ENCODE peak calls at places on chromosomes 13 and 19, in nine cellular contexts. One of them, this sample, is unnamed.

GRCh38 chr13:30832845-30833332 is 73.2 kb upstream of the MEDAG start:
- DNase-seq in stimulated activated CD4-positive, alpha-beta T cell treated with anti-CD3 and anti-CD28 coated beads, Interleukin-15, amount 100 ng/mL, for 1 hour: no peak
- DNase-seq in GM19239: no peak
- DNase-seq in MCF 10A: peak; percentile 89
- DNase-seq in astrocyte: peak; percentile 68
- DNase-seq in lung microvascular endothelial cell: peak; percentile 71
- DNase-seq in body of pancreas: peak; percentile 96
- DNase-seq in NCI-H774: peak; percentile 51
- DNase-seq in activated effector memory CD4-positive, alpha-beta T cell treated with Interleukin-2 at 50 U/mL for 16 hours: no peak
- DNase-seq in this sample: no peak

GRCh38 chr13:46113596-46113995 is 8.8 kb upstream of the CPB2 start:
- DNase-seq in astrocyte: peak; percentile 46
- DNase-seq in body of pancreas: no peak
- DNase-seq in NCI-H774: no peak
- DNase-seq in lung microvascular endothelial cell: peak; percentile 90
- DNase-seq in MCF 10A: peak; percentile 22
- DNase-seq in GM19239: no peak
- DNase-seq in stimulated activated CD4-positive, alpha-beta T cell treated with anti-CD3 and anti-CD28 coated beads, Interleukin-15, amount 100 ng/mL, for 1 hour: no peak
- DNase-seq in activated effector memory CD4-positive, alpha-beta T cell treated with Interleukin-2 at 50 U/mL for 16 hours: no peak
- DNase-seq in this sample: no peak

GRCh38 chr19:4278926-4279529 is at the start of gene SHD:
- DNase-seq in GM19239: no peak
- DNase-seq in NCI-H774: no peak
- DNase-seq in stimulated activated CD4-positive, alpha-beta T cell treated with anti-CD3 and anti-CD28 coated beads, Interleukin-15, amount 100 ng/mL, for 1 hour: no peak
- DNase-seq in MCF 10A: no peak
- DNase-seq in activated effector memory CD4-positive, alpha-beta T cell treated with Interleukin-2 at 50 U/mL for 16 hours: no peak
- DNase-seq in astrocyte: no peak
- DNase-seq in lung microvascular endothelial cell: no peak
- DNase-seq in body of pancreas: no peak
- DNase-seq in this sample: no peak

GRCh38 chr19:45238556-45238955 is 6.7 kb downstream of the EXOC3L2 start:
- DNase-seq in stimulated activated CD4-positive, alpha-beta T cell treated with anti-CD3 and anti-CD28 coated beads, Interleukin-15, amount 100 ng/mL, for 1 hour: no peak
- DNase-seq in NCI-H774: no peak
- DNase-seq in lung microvascular endothelial cell: no peak
- DNase-seq in activated effector memory CD4-positive, alpha-beta T cell treated with Interleukin-2 at 50 U/mL for 16 hours: no peak
- DNase-seq in body of pancreas: no peak
- DNase-seq in MCF 10A: no peak
- DNase-seq in GM19239: no peak
- DNase-seq in astrocyte: no peak
- DNase-seq in this sample: no peak

GRCh38 chr19:14116918-14117578 is 514 bp downstream of the PRKACA start:
- DNase-seq in stimulated activated CD4-positive, alpha-beta T cell treated with anti-CD3 and anti-CD28 coated beads, Interleukin-15, amount 100 ng/mL, for 1 hour: no peak
- DNase-seq in MCF 10A: no peak
- DNase-seq in activated effector memory CD4-positive, alpha-beta T cell treated with Interleukin-2 at 50 U/mL for 16 hours: no peak
- DNase-seq in GM19239: no peak
- DNase-seq in body of pancreas: peak; percentile 33
- DNase-seq in astrocyte: no peak
- DNase-seq in lung microvascular endothelial cell: no peak
- DNase-seq in NCI-H774: no peak
- DNase-seq in this sample: no peak

GRCh38 chr13:46852168-46852567 is 44.7 kb downstream of the HTR2A start:
- DNase-seq in lung microvascular endothelial cell: no peak
- DNase-seq in body of pancreas: no peak
- DNase-seq in activated effector memory CD4-positive, alpha-beta T cell treated with Interleukin-2 at 50 U/mL for 16 hours: no peak
- DNase-seq in NCI-H774: no peak
- DNase-seq in stimulated activated CD4-positive, alpha-beta T cell treated with anti-CD3 and anti-CD28 coated beads, Interleukin-15, amount 100 ng/mL, for 1 hour: no peak
- DNase-seq in astrocyte: no peak
- DNase-seq in GM19239: no peak
- DNase-seq in MCF 10A: no peak
- DNase-seq in this sample: no peak

GRCh38 chr13:40812724-40813445 is 23.5 kb downstream of the SLC25A15 start:
- DNase-seq in stimulated activated CD4-positive, alpha-beta T cell treated with anti-CD3 and anti-CD28 coated beads, Interleukin-15, amount 100 ng/mL, for 1 hour: no peak
- DNase-seq in body of pancreas: peak; percentile 58
- DNase-seq in NCI-H774: no peak
- DNase-seq in activated effector memory CD4-positive, alpha-beta T cell treated with Interleukin-2 at 50 U/mL for 16 hours: no peak
- DNase-seq in lung microvascular endothelial cell: peak; percentile 26
- DNase-seq in MCF 10A: peak; percentile 10
- DNase-seq in GM19239: no peak
- DNase-seq in astrocyte: peak; percentile 17
- DNase-seq in this sample: no peak

GRCh38 chr13:39322836-39323585 is 280.0 kb downstream of the LHFPL6 start:
- DNase-seq in NCI-H774: no peak
- DNase-seq in MCF 10A: no peak
- DNase-seq in activated effector memory CD4-positive, alpha-beta T cell treated with Interleukin-2 at 50 U/mL for 16 hours: no peak
- DNase-seq in GM19239: no peak
- DNase-seq in astrocyte: no peak
- DNase-seq in lung microvascular endothelial cell: no peak
- DNase-seq in body of pancreas: no peak
- DNase-seq in stimulated activated CD4-positive, alpha-beta T cell treated with anti-CD3 and anti-CD28 coated beads, Interleukin-15, amount 100 ng/mL, for 1 hour: no peak
- DNase-seq in this sample: no peak

GRCh38 chr13:41059466-41059865 is 1.8 kb upstream of the WBP4 start:
- DNase-seq in MCF 10A: peak; percentile 24
- DNase-seq in stimulated activated CD4-positive, alpha-beta T cell treated with anti-CD3 and anti-CD28 coated beads, Interleukin-15, amount 100 ng/mL, for 1 hour: no peak
- DNase-seq in activated effector memory CD4-positive, alpha-beta T cell treated with Interleukin-2 at 50 U/mL for 16 hours: no peak
- DNase-seq in lung microvascular endothelial cell: peak; percentile 32
- DNase-seq in body of pancreas: no peak
- DNase-seq in GM19239: no peak
- DNase-seq in astrocyte: no peak
- DNase-seq in NCI-H774: no peak
- DNase-seq in this sample: no peak

GRCh38 chr19:1531587-1531986 is 7.7 kb downstream of the PLK5 start:
- DNase-seq in astrocyte: no peak
- DNase-seq in activated effector memory CD4-positive, alpha-beta T cell treated with Interleukin-2 at 50 U/mL for 16 hours: no peak
- DNase-seq in stimulated activated CD4-positive, alpha-beta T cell treated with anti-CD3 and anti-CD28 coated beads, Interleukin-15, amount 100 ng/mL, for 1 hour: no peak
- DNase-seq in MCF 10A: no peak
- DNase-seq in body of pancreas: no peak
- DNase-seq in GM19239: no peak
- DNase-seq in NCI-H774: no peak
- DNase-seq in lung microvascular endothelial cell: no peak
- DNase-seq in this sample: no peak

GRCh38 chr19:4732680-4733114 is 9.1 kb upstream of the DPP9 start:
- DNase-seq in lung microvascular endothelial cell: peak; percentile 63
- DNase-seq in GM19239: peak; percentile 73
- DNase-seq in astrocyte: no peak
- DNase-seq in stimulated activated CD4-positive, alpha-beta T cell treated with anti-CD3 and anti-CD28 coated beads, Interleukin-15, amount 100 ng/mL, for 1 hour: no peak
- DNase-seq in body of pancreas: peak; percentile 54
- DNase-seq in MCF 10A: peak; percentile 73
- DNase-seq in activated effector memory CD4-positive, alpha-beta T cell treated with Interleukin-2 at 50 U/mL for 16 hours: peak; percentile 31
- DNase-seq in NCI-H774: peak; percentile 68
- DNase-seq in this sample: peak; percentile 47

GRCh38 chr19:55213547-55213946 is 4.2 kb upstream of the PTPRH start:
- DNase-seq in activated effector memory CD4-positive, alpha-beta T cell treated with Interleukin-2 at 50 U/mL for 16 hours: no peak
- DNase-seq in astrocyte: no peak
- DNase-seq in body of pancreas: no peak
- DNase-seq in lung microvascular endothelial cell: no peak
- DNase-seq in MCF 10A: no peak
- DNase-seq in NCI-H774: no peak
- DNase-seq in GM19239: no peak
- DNase-seq in stimulated activated CD4-positive, alpha-beta T cell treated with anti-CD3 and anti-CD28 coated beads, Interleukin-15, amount 100 ng/mL, for 1 hour: no peak
- DNase-seq in this sample: no peak

GRCh38 chr19:1026189-1027019 is at the start of gene CNN2:
- DNase-seq in NCI-H774: peak; percentile 25
- DNase-seq in MCF 10A: peak; percentile 80
- DNase-seq in stimulated activated CD4-positive, alpha-beta T cell treated with anti-CD3 and anti-CD28 coated beads, Interleukin-15, amount 100 ng/mL, for 1 hour: peak; percentile 44
- DNase-seq in body of pancreas: peak; percentile 86
- DNase-seq in GM19239: no peak
- DNase-seq in lung microvascular endothelial cell: peak; percentile 79
- DNase-seq in astrocyte: peak; percentile 56
- DNase-seq in activated effector memory CD4-positive, alpha-beta T cell treated with Interleukin-2 at 50 U/mL for 16 hours: peak; percentile 53
- DNase-seq in this sample: peak; percentile 73

GRCh38 chr19:16001481-16002312 is 52.9 kb downstream of the OR10H4 start:
- DNase-seq in astrocyte: peak; percentile 10
- DNase-seq in stimulated activated CD4-positive, alpha-beta T cell treated with anti-CD3 and anti-CD28 coated beads, Interleukin-15, amount 100 ng/mL, for 1 hour: no peak
- DNase-seq in MCF 10A: peak; percentile 55
- DNase-seq in lung microvascular endothelial cell: peak; percentile 61
- DNase-seq in activated effector memory CD4-positive, alpha-beta T cell treated with Interleukin-2 at 50 U/mL for 16 hours: peak; percentile 9
- DNase-seq in GM19239: peak; percentile 62
- DNase-seq in NCI-H774: no peak
- DNase-seq in body of pancreas: peak; percentile 53
- DNase-seq in this sample: peak; percentile 40

GRCh38 chr19:49712397-49712859 is 21.5 kb downstream of the CPT1C start:
- DNase-seq in NCI-H774: no peak
- DNase-seq in GM19239: no peak
- DNase-seq in MCF 10A: peak; percentile 84
- DNase-seq in astrocyte: peak; percentile 14
- DNase-seq in activated effector memory CD4-positive, alpha-beta T cell treated with Interleukin-2 at 50 U/mL for 16 hours: no peak
- DNase-seq in stimulated activated CD4-positive, alpha-beta T cell treated with anti-CD3 and anti-CD28 coated beads, Interleukin-15, amount 100 ng/mL, for 1 hour: no peak
- DNase-seq in lung microvascular endothelial cell: peak; percentile 21
- DNase-seq in body of pancreas: peak; percentile 35
- DNase-seq in this sample: no peak

GRCh38 chr19:49570138-49570856 is 10.1 kb downstream of the NOSIP start:
- DNase-seq in MCF 10A: peak; percentile 91
- DNase-seq in astrocyte: peak; percentile 61
- DNase-seq in GM19239: peak; percentile 86
- DNase-seq in stimulated activated CD4-positive, alpha-beta T cell treated with anti-CD3 and anti-CD28 coated beads, Interleukin-15, amount 100 ng/mL, for 1 hour: no peak
- DNase-seq in activated effector memory CD4-positive, alpha-beta T cell treated with Interleukin-2 at 50 U/mL for 16 hours: no peak
- DNase-seq in lung microvascular endothelial cell: peak; percentile 88
- DNase-seq in body of pancreas: peak; percentile 75
- DNase-seq in NCI-H774: peak; percentile 62
- DNase-seq in this sample: peak; percentile 69

GRCh38 chr19:33520844-33521479 is 629 bp downstream of the PEPD start:
- DNase-seq in stimulated activated CD4-positive, alpha-beta T cell treated with anti-CD3 and anti-CD28 coated beads, Interleukin-15, amount 100 ng/mL, for 1 hour: no peak
- DNase-seq in NCI-H774: no peak
- DNase-seq in activated effector memory CD4-positive, alpha-beta T cell treated with Interleukin-2 at 50 U/mL for 16 hours: no peak
- DNase-seq in lung microvascular endothelial cell: no peak
- DNase-seq in GM19239: no peak
- DNase-seq in MCF 10A: no peak
- DNase-seq in astrocyte: no peak
- DNase-seq in body of pancreas: no peak
- DNase-seq in this sample: no peak

GRCh38 chr13:24618219-24618955 is 61.8 kb upstream of the ATP12A start:
- DNase-seq in stimulated activated CD4-positive, alpha-beta T cell treated with anti-CD3 and anti-CD28 coated beads, Interleukin-15, amount 100 ng/mL, for 1 hour: peak; percentile 18
- DNase-seq in body of pancreas: no peak
- DNase-seq in NCI-H774: no peak
- DNase-seq in astrocyte: no peak
- DNase-seq in GM19239: peak; percentile 44
- DNase-seq in activated effector memory CD4-positive, alpha-beta T cell treated with Interleukin-2 at 50 U/mL for 16 hours: peak; percentile 45
- DNase-seq in MCF 10A: no peak
- DNase-seq in lung microvascular endothelial cell: peak; percentile 25
- DNase-seq in this sample: peak; percentile 34

GRCh38 chr13:26529441-26529840 is 28.0 kb upstream of the WASF3 start:
- DNase-seq in NCI-H774: no peak
- DNase-seq in activated effector memory CD4-positive, alpha-beta T cell treated with Interleukin-2 at 50 U/mL for 16 hours: no peak
- DNase-seq in lung microvascular endothelial cell: peak; percentile 65
- DNase-seq in GM19239: peak; percentile 16
- DNase-seq in astrocyte: peak; percentile 46
- DNase-seq in body of pancreas: peak; percentile 18
- DNase-seq in stimulated activated CD4-positive, alpha-beta T cell treated with anti-CD3 and anti-CD28 coated beads, Interleukin-15, amount 100 ng/mL, for 1 hour: no peak
- DNase-seq in MCF 10A: peak; percentile 65
- DNase-seq in this sample: no peak

GRCh38 chr19:56933014-56933705 is 92.6 kb upstream of the PEG3 start:
- DNase-seq in lung microvascular endothelial cell: no peak
- DNase-seq in body of pancreas: no peak
- DNase-seq in GM19239: no peak
- DNase-seq in MCF 10A: no peak
- DNase-seq in stimulated activated CD4-positive, alpha-beta T cell treated with anti-CD3 and anti-CD28 coated beads, Interleukin-15, amount 100 ng/mL, for 1 hour: no peak
- DNase-seq in NCI-H774: no peak
- DNase-seq in astrocyte: no peak
- DNase-seq in activated effector memory CD4-positive, alpha-beta T cell treated with Interleukin-2 at 50 U/mL for 16 hours: no peak
- DNase-seq in this sample: no peak

GRCh38 chr13:75368167-75368566 is 113.8 kb downstream of the TBC1D4 start:
- DNase-seq in NCI-H774: no peak
- DNase-seq in GM19239: no peak
- DNase-seq in lung microvascular endothelial cell: peak; percentile 89
- DNase-seq in stimulated activated CD4-positive, alpha-beta T cell treated with anti-CD3 and anti-CD28 coated beads, Interleukin-15, amount 100 ng/mL, for 1 hour: no peak
- DNase-seq in body of pancreas: no peak
- DNase-seq in astrocyte: peak; percentile 96
- DNase-seq in activated effector memory CD4-positive, alpha-beta T cell treated with Interleukin-2 at 50 U/mL for 16 hours: no peak
- DNase-seq in MCF 10A: peak; percentile 70
- DNase-seq in this sample: no peak

GRCh38 chr13:68927387-68928026 is 1180.1 kb upstream of the ATXN8OS start:
- DNase-seq in body of pancreas: no peak
- DNase-seq in activated effector memory CD4-positive, alpha-beta T cell treated with Interleukin-2 at 50 U/mL for 16 hours: no peak
- DNase-seq in NCI-H774: no peak
- DNase-seq in MCF 10A: peak; percentile 62
- DNase-seq in stimulated activated CD4-positive, alpha-beta T cell treated with anti-CD3 and anti-CD28 coated beads, Interleukin-15, amount 100 ng/mL, for 1 hour: no peak
- DNase-seq in lung microvascular endothelial cell: no peak
- DNase-seq in astrocyte: peak; percentile 14
- DNase-seq in GM19239: no peak
- DNase-seq in this sample: no peak

GRCh38 chr19:19580417-19580816 is 38.1 kb downstream of the PBX4 start:
- DNase-seq in stimulated activated CD4-positive, alpha-beta T cell treated with anti-CD3 and anti-CD28 coated beads, Interleukin-15, amount 100 ng/mL, for 1 hour: no peak
- DNase-seq in lung microvascular endothelial cell: no peak
- DNase-seq in GM19239: no peak
- DNase-seq in NCI-H774: no peak
- DNase-seq in body of pancreas: no peak
- DNase-seq in MCF 10A: no peak
- DNase-seq in astrocyte: no peak
- DNase-seq in activated effector memory CD4-positive, alpha-beta T cell treated with Interleukin-2 at 50 U/mL for 16 hours: no peak
- DNase-seq in this sample: no peak

GRCh38 chr13:75101997-75102720 is 379.8 kb downstream of the TBC1D4 start:
- DNase-seq in lung microvascular endothelial cell: peak; percentile 2
- DNase-seq in MCF 10A: peak; percentile 19
- DNase-seq in body of pancreas: no peak
- DNase-seq in GM19239: no peak
- DNase-seq in stimulated activated CD4-positive, alpha-beta T cell treated with anti-CD3 and anti-CD28 coated beads, Interleukin-15, amount 100 ng/mL, for 1 hour: no peak
- DNase-seq in NCI-H774: no peak
- DNase-seq in activated effector memory CD4-positive, alpha-beta T cell treated with Interleukin-2 at 50 U/mL for 16 hours: no peak
- DNase-seq in astrocyte: peak; percentile 61
- DNase-seq in this sample: no peak

GRCh38 chr19:51807111-51807701 is 12.2 kb downstream of the FPR3 start:
- DNase-seq in NCI-H774: no peak
- DNase-seq in lung microvascular endothelial cell: peak; percentile 14
- DNase-seq in astrocyte: no peak
- DNase-seq in stimulated activated CD4-positive, alpha-beta T cell treated with anti-CD3 and anti-CD28 coated beads, Interleukin-15, amount 100 ng/mL, for 1 hour: no peak
- DNase-seq in MCF 10A: no peak
- DNase-seq in body of pancreas: peak; percentile 13
- DNase-seq in activated effector memory CD4-positive, alpha-beta T cell treated with Interleukin-2 at 50 U/mL for 16 hours: no peak
- DNase-seq in GM19239: no peak
- DNase-seq in this sample: no peak

GRCh38 chr13:43664700-43665191 is 122.0 kb downstream of the ENOX1 start:
- DNase-seq in MCF 10A: peak; percentile 21
- DNase-seq in astrocyte: peak; percentile 57
- DNase-seq in lung microvascular endothelial cell: peak; percentile 67
- DNase-seq in activated effector memory CD4-positive, alpha-beta T cell treated with Interleukin-2 at 50 U/mL for 16 hours: no peak
- DNase-seq in body of pancreas: peak; percentile 13
- DNase-seq in GM19239: peak; percentile 2
- DNase-seq in NCI-H774: no peak
- DNase-seq in stimulated activated CD4-positive, alpha-beta T cell treated with anti-CD3 and anti-CD28 coated beads, Interleukin-15, amount 100 ng/mL, for 1 hour: no peak
- DNase-seq in this sample: no peak

GRCh38 chr13:26424181-26424580 is 133.3 kb upstream of the WASF3 start:
- DNase-seq in body of pancreas: no peak
- DNase-seq in lung microvascular endothelial cell: no peak
- DNase-seq in activated effector memory CD4-positive, alpha-beta T cell treated with Interleukin-2 at 50 U/mL for 16 hours: no peak
- DNase-seq in stimulated activated CD4-positive, alpha-beta T cell treated with anti-CD3 and anti-CD28 coated beads, Interleukin-15, amount 100 ng/mL, for 1 hour: no peak
- DNase-seq in MCF 10A: no peak
- DNase-seq in NCI-H774: no peak
- DNase-seq in GM19239: no peak
- DNase-seq in astrocyte: no peak
- DNase-seq in this sample: no peak

GRCh38 chr13:106617561-106617960 is 49.6 kb upstream of the ARGLU1 start:
- DNase-seq in MCF 10A: peak; percentile 84
- DNase-seq in stimulated activated CD4-positive, alpha-beta T cell treated with anti-CD3 and anti-CD28 coated beads, Interleukin-15, amount 100 ng/mL, for 1 hour: no peak
- DNase-seq in body of pancreas: no peak
- DNase-seq in activated effector memory CD4-positive, alpha-beta T cell treated with Interleukin-2 at 50 U/mL for 16 hours: no peak
- DNase-seq in GM19239: no peak
- DNase-seq in astrocyte: peak; percentile 62
- DNase-seq in NCI-H774: no peak
- DNase-seq in lung microvascular endothelial cell: peak; percentile 89
- DNase-seq in this sample: no peak

GRCh38 chr13:97631158-97631557 is 197.2 kb downstream of the RAP2A start:
- DNase-seq in GM19239: no peak
- DNase-seq in MCF 10A: no peak
- DNase-seq in NCI-H774: no peak
- DNase-seq in body of pancreas: no peak
- DNase-seq in stimulated activated CD4-positive, alpha-beta T cell treated with anti-CD3 and anti-CD28 coated beads, Interleukin-15, amount 100 ng/mL, for 1 hour: no peak
- DNase-seq in lung microvascular endothelial cell: no peak
- DNase-seq in activated effector memory CD4-positive, alpha-beta T cell treated with Interleukin-2 at 50 U/mL for 16 hours: no peak
- DNase-seq in astrocyte: no peak
- DNase-seq in this sample: no peak

GRCh38 chr19:44846455-44847143 is 502 bp downstream of the NECTIN2 start:
- DNase-seq in NCI-H774: no peak
- DNase-seq in MCF 10A: peak; percentile 14
- DNase-seq in body of pancreas: peak; percentile 34
- DNase-seq in astrocyte: peak; percentile 44
- DNase-seq in activated effector memory CD4-positive, alpha-beta T cell treated with Interleukin-2 at 50 U/mL for 16 hours: no peak
- DNase-seq in GM19239: no peak
- DNase-seq in stimulated activated CD4-positive, alpha-beta T cell treated with anti-CD3 and anti-CD28 coated beads, Interleukin-15, amount 100 ng/mL, for 1 hour: no peak
- DNase-seq in lung microvascular endothelial cell: peak; percentile 35
- DNase-seq in this sample: no peak

GRCh38 chr13:108326318-108326717 is 56.8 kb downstream of the TNFSF13B start:
- DNase-seq in MCF 10A: no peak
- DNase-seq in NCI-H774: peak; percentile 70
- DNase-seq in lung microvascular endothelial cell: no peak
- DNase-seq in body of pancreas: no peak
- DNase-seq in GM19239: no peak
- DNase-seq in astrocyte: no peak
- DNase-seq in activated effector memory CD4-positive, alpha-beta T cell treated with Interleukin-2 at 50 U/mL for 16 hours: peak; percentile 2
- DNase-seq in stimulated activated CD4-positive, alpha-beta T cell treated with anti-CD3 and anti-CD28 coated beads, Interleukin-15, amount 100 ng/mL, for 1 hour: no peak
- DNase-seq in this sample: no peak

This sample was measured in activated T-helper 1 cell treated with anti-CD3 and anti-CD28 coated beads, Interleukin-12 subunit alpha, Interleukin-12 subunit beta, Interleukin-2, Interleukin-4 antibody, amounts not matched to agents 30 ng/mL and 10 ng/mL and 1 ng/mL, durations not matched to agents 14 hours and 24 hours and 36 hours.